ENCODE peak calls at places on chromosomes 7 and 10, in five cellular contexts. W is endodermal cell, N is neural progenitor cell, K is H9, B is sigmoid colon. A is an unnamed sample.

GRCh38 chr10:72790216-72790990 is 98.5 kb downstream of the MCU start:
- DNase-seq in W (no peak), N (no peak), K (no peak), B (no peak), A (no peak)

GRCh38 chr10:4770766-4771553 is 55.0 kb upstream of the AKR1E2 start:
- DNase-seq in W (no peak), N (no peak), K (no peak), B (no peak), A (peak; percentile 13)

GRCh38 chr10:92279297-92279696 is 11.6 kb downstream of the CPEB3 start:
- DNase-seq in W (no peak), N (no peak), K (no peak), B (no peak), A (peak; percentile 6)

GRCh38 chr10:130758529-130758928 is 553.0 kb downstream of the TCERG1L start:
- DNase-seq in W (no peak), N (no peak), K (no peak), B (peak; percentile 20), A (no peak)

GRCh38 chr7:129780257-129781127 is 169.0 kb downstream of the NRF1 start:
- DNase-seq in W (peak; percentile 98), N (peak; percentile 71), K (peak; percentile 96), B (no peak), A (peak; percentile 47)

GRCh38 chr7:74334026-74334425 is 44.8 kb downstream of the CLIP2 start:
- DNase-seq in W (no peak), N (no peak), K (no peak), B (no peak), A (peak; percentile 68)

GRCh38 chr10:3882855-3883254 is 97.8 kb upstream of the KLF6 start:
- DNase-seq in W (no peak), N (no peak), K (no peak), B (peak; percentile 48), A (no peak)

GRCh38 chr10:84683980-84684740 is 355.8 kb downstream of the CCSER2 start:
- DNase-seq in W (no peak), N (no peak), K (no peak), B (no peak), A (no peak)

GRCh38 chr7:84236398-84236797 is 41.8 kb upstream of the SEMA3A start:
- DNase-seq in W (no peak), N (no peak), K (no peak), B (no peak), A (peak; percentile 49)

GRCh38 chr7:51613911-51614344 is 297.3 kb upstream of the COBL start:
- DNase-seq in W (no peak), N (no peak), K (no peak), B (peak; percentile 67), A (no peak)

GRCh38 chr7:951881-952547 is 2.5 kb downstream of the ADAP1 start:
- DNase-seq in W (no peak), N (peak; percentile 1), K (no peak), B (peak; percentile 63), A (no peak)

GRCh38 chr7:1223196-1224092 is 9.2 kb upstream of the UNCX start:
- DNase-seq in W (peak; percentile 63), N (peak; percentile 61), K (no peak), B (no peak), A (no peak)

GRCh38 chr10:131166486-131166885 is 145.0 kb downstream of the TCERG1L start:
- DNase-seq in W (peak; percentile 28), N (no peak), K (peak; percentile 16), B (peak; percentile 42), A (no peak)

GRCh38 chr7:136302049-136302448 is 324.9 kb upstream of the MTPN start:
- DNase-seq in W (no peak), N (no peak), K (no peak), B (no peak), A (no peak)

GRCh38 chr7:141590666-141591065 is 39.5 kb downstream of the AGK start:
- DNase-seq in W (no peak), N (no peak), K (no peak), B (no peak), A (no peak)

GRCh38 chr7:88599528-88599927 is 160.0 kb upstream of the ZNF804B start:
- DNase-seq in W (no peak), N (peak; percentile 57), K (no peak), B (no peak), A (no peak)

GRCh38 chr10:62248465-62248864 is 20.2 kb downstream of the RTKN2 start:
- DNase-seq in W (no peak), N (no peak), K (no peak), B (no peak), A (peak; percentile 44)

GRCh38 chr10:132961420-132961803 is 19.0 kb upstream of the CFAP46 start:
- DNase-seq in W (no peak), N (no peak), K (no peak), B (peak; percentile 56), A (no peak)

GRCh38 chr7:124635416-124635815 is 130.2 kb downstream of the GPR37 start:
- DNase-seq in W (peak; percentile 51), N (no peak), K (no peak), B (no peak), A (no peak)

GRCh38 chr10:45444976-45445898 is 71.2 kb downstream of the ALOX5 start:
- DNase-seq in W (peak; percentile 54), N (no peak), K (no peak), B (no peak), A (no peak)

GRCh38 chr10:97549587-97550322 is 22.8 kb upstream of the ANKRD2 start:
- DNase-seq in W (peak; percentile 79), N (peak; percentile 69), K (peak; percentile 66), B (no peak), A (no peak)

GRCh38 chr7:79317728-79318127 is 135.7 kb downstream of the MAGI2 start:
- DNase-seq in W (peak; percentile 61), N (peak; percentile 4), K (peak; percentile 45), B (no peak), A (no peak)

GRCh38 chr7:42929449-42929848 is 2.5 kb downstream of the PSMA2 start:
- DNase-seq in W (no peak), N (no peak), K (no peak), B (no peak), A (no peak)

GRCh38 chr10:121134711-121135110 is 283.5 kb downstream of the WDR11 start:
- DNase-seq in W (no peak), N (no peak), K (no peak), B (no peak), A (no peak)

GRCh38 chr10:21421016-21421415 is 104.5 kb downstream of the SKIDA1 start:
- DNase-seq in W (no peak), N (no peak), K (no peak), B (no peak), A (no peak)

GRCh38 chr10:8173243-8173865 is 118.9 kb downstream of the GATA3 start:
- DNase-seq in W (no peak), N (no peak), K (no peak), B (no peak), A (no peak)

GRCh38 chr10:119505588-119506315 is 36.8 kb downstream of the RGS10 start:
- DNase-seq in W (no peak), N (no peak), K (no peak), B (no peak), A (no peak)

GRCh38 chr7:36430881-36431280 is 41.2 kb downstream of the ANLN start:
- DNase-seq in W (no peak), N (no peak), K (no peak), B (no peak), A (no peak)

DNA sequence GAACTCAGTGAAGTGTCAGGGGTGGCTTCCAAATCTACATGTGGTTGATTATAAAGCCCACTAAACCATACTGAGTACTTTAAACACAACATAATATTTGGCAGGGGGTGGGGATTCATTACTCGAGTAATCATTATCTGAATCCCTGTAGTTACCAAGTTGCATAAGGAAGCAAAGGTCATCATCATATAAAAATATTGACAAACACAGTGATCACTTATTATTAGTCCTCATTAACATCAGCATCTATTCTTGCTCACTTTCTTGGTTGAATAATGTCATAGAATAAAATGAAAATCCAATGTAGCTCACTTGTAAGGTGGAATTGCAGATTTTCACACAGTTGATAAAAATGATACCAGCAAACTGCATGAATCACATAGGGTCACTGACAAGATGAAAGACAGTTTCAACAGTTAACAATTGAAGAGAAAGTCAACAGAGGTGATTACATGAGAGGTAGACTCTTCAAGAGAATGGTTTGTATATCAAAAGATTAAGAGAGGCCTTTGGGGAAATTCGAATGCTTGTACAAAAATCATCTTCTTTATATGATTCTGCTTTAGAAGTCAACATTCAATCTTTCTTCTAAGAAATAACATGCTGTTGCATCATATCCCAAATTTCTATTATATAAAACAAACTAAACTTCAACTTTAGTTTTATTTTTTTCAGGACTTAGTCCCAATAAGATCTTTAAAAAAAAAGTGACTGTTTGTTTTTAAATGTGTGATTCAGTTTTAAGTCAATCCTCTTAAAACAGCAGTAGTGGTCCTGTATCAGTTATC is 185.5 kb upstream of the KLF14 start:
- DNase-seq in W (no peak), N (no peak), K (no peak), B (no peak), A (no peak)
- H3K27ac ChIP-seq in W (no peak overlapping the region), N (no peak overlapping the region), K (no peak overlapping the region), B (no peak overlapping the region), A (no peak overlapping the region)

DNA sequence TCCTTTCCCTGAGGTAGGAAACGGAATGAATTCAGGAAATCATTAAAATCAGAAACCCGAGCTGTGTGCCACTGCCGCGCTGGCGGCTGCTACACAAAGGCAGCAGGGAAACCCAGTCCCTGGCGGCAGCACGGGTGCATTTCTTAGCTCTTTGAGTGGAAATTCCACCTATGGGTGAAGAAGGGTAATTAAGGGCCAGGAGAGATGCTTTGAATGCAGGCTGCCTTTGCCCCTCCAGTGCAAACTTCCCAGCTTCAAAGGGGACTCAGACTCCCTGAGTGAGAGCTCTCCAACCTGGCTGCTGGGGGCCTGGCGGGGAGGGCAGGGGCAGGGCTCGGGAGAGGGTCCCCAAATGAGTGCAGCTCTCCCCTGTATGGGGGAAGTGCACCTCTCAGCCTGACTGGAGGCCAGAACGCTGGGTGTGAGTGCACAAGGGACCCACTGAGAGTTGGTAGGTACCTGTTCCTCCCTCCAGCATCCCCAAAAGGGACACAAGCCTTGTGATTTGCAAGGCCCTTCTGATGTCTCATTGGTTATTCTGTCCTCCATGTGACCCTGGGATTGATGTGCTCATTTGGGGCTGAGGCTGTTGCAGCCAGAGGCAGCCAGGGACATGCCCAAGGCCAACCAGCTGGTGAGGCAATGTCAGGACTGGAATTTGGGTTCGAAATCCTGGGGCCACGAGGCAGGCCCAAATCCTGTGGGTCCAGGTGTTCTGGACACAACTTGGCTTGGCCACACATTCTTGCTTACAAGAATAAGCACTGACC is 16.3 kb upstream of the ZMIZ1 start:
- DNase-seq in W (peak; percentile 81), N (peak; percentile 80), K (no peak), B (peak; percentile 49), A (peak; percentile 22)
- TF ChIP-seq CTCF in W (peak; percentile 81), N (peak; percentile 57), K (peak; percentile 65), B (no peak), A (peak; percentile 7)

DNA sequence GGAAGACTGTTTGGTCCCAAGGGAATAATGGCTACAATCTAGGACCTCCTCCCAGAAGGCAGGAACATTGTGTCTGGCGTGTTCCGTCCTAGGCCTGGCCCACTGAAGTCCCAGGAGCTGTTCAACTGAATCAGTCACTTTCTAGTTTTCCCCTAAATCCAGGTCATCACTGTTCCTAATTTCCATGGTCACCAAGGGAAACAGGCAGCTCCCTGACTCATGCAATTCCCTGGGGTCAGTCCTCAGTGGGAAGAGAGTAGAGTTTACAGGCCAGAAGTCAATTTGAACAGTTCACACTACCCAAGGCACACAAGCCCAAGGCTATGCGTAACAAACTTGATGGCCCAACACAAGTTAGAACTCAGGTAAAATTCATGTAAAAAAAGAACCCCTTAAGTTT is 44.0 kb downstream of the CREB3L2 start:
- DNase-seq in W (no peak), N (no peak), K (no peak), B (no peak), A (no peak)
- H3K4me1 ChIP-seq in W (peaks cover 32% of the 10 kb centered on the region), N (peaks cover 27% of the 10 kb centered on the region), K (peaks cover 16% of the 10 kb centered on the region), B (peaks cover 72% of the 10 kb centered on the region), A (peaks cover 41% of the 10 kb centered on the region)

GRCh38 chr7:28176645-28177044 is 4.0 kb downstream of the JAZF1 start:
- DNase-seq in W (no peak), N (no peak), K (no peak), B (no peak), A (no peak)
- H3K27ac ChIP-seq in W (no peak overlapping the region), N (no peak overlapping the region), K (no peak overlapping the region), B (no peak overlapping the region), A (peak overlapping the region; percentile 57)

A was measured in cardiac muscle cell.